ENCODE peak calls at places on chromosomes 1 and 21, in six cellular contexts. H is A549, N is GM12878, S is IMR-90, U is HepG2, X is H1. Y is an unnamed sample. For H3K4me1, the result is how much of the 10 kb centered on the place peaks cover.

GRCh38 chr21:16424331-16424749 is 694.6 kb downstream of the USP25 start:
- DNase-seq in H (no peak), N (no peak), S (no peak), U (no peak), X (no peak), Y (peak)

GRCh38 chr1:168428063-168428731 is 115.6 kb downstream of the XCL2 start:
- DNase-seq in H (no peak), N (no peak), S (no peak), U (no peak), X (no peak), Y (peak)

GRCh38 chr21:40507978-40508377 is 339.0 kb downstream of the DSCAM start:
- DNase-seq in H (peak), N (no peak), S (peak), U (peak), X (no peak), Y (no peak)

GRCh38 chr1:36128126-36128904 is 3.3 kb upstream of the COL8A2 start:
- DNase-seq in H (no peak), N (no peak), S (peak), U (no peak), X (no peak), Y (peak)

GRCh38 chr21:26041441-26042180 is 129.0 kb downstream of the APP start:
- DNase-seq in H (no peak), N (no peak), S (peak), U (no peak), X (no peak), Y (peak)

GRCh38 chr1:201759194-201759814 is 69.7 kb upstream of the IPO9 start:
- DNase-seq in H (no peak), N (no peak), S (peak), U (no peak), X (no peak), Y (no peak)

GRCh38 chr1:184915463-184916080 is 58.7 kb downstream of the NIBAN1 start:
- DNase-seq in H (no peak), N (no peak), S (peak), U (no peak), X (no peak), Y (no peak)

GRCh38 chr1:224333309-224333926 is 3.4 kb upstream of the NVL start:
- DNase-seq in H (no peak), N (peak), S (peak), U (peak), X (no peak), Y (peak)

GRCh38 chr1:91440845-91441244 is 36.2 kb upstream of the HFM1 start:
- DNase-seq in H (peak), N (no peak), S (no peak), U (peak), X (no peak), Y (peak)

GRCh38 chr1:59125711-59126320 is 171.1 kb upstream of the FGGY start:
- DNase-seq in H (no peak), N (no peak), S (no peak), U (no peak), X (no peak), Y (no peak)

GRCh38 chr1:154955718-154956513 is at the start of gene PBXIP1:
- DNase-seq in H (peak), N (peak), S (peak), U (peak), X (no peak), Y (peak)

GRCh38 chr1:178869114-178869697 is 1.7 kb downstream of the ANGPTL1 start:
- DNase-seq in H (no peak), N (no peak), S (peak), U (no peak), X (no peak), Y (no peak)

GRCh38 chr21:42156690-42157605 is 62.0 kb upstream of the ABCG1 start:
- DNase-seq in H (no peak), N (no peak), S (no peak), U (no peak), X (no peak), Y (peak)

GRCh38 chr1:178055779-178056471 is 38.0 kb upstream of the RASAL2 start:
- DNase-seq in H (peak), N (peak), S (peak), U (peak), X (no peak), Y (no peak)

GRCh38 chr1:39688706-39689105 is 2.5 kb downstream of the HPCAL4 start:
- DNase-seq in H (no peak), N (no peak), S (no peak), U (no peak), X (no peak), Y (no peak)

GRCh38 chr1:172978595-172978994 is 72.1 kb downstream of the TNFSF18 start:
- DNase-seq in H (no peak), N (no peak), S (no peak), U (no peak), X (no peak), Y (no peak)

GRCh38 chr1:237732657-237733056 is 158.1 kb downstream of the ZP4 start:
- DNase-seq in H (no peak), N (no peak), S (no peak), U (no peak), X (no peak), Y (peak)

GRCh38 chr1:201190624-201191051 is at the start of gene IGFN1:
- DNase-seq in H (no peak), N (no peak), S (no peak), U (no peak), X (no peak), Y (peak)

GRCh38 chr1:54519709-54520108 is 28.3 kb upstream of the ACOT11 start:
- DNase-seq in H (peak), N (no peak), S (no peak), U (no peak), X (no peak), Y (peak)

GRCh38 chr21:31335957-31336738 is 7.9 kb downstream of the TIAM1 start:
- DNase-seq in H (peak), N (no peak), S (peak), U (no peak), X (no peak), Y (no peak)

GRCh38 chr1:16625497-16626408 is 12.4 kb upstream of the NBPF1 start:
- DNase-seq in H (no peak), N (no peak), S (no peak), U (no peak), X (no peak), Y (peak)

GRCh38 chr21:45997495-45998275 is 16.1 kb downstream of the COL6A1 start:
- DNase-seq in H (no peak), N (no peak), S (no peak), U (no peak), X (no peak), Y (no peak)

GRCh38 chr1:62589321-62589720 is 8.0 kb upstream of the ANGPTL3 start:
- DNase-seq in H (no peak), N (no peak), S (peak), U (no peak), X (no peak), Y (no peak)

GRCh38 chr1:115430717-115431116 is 92.7 kb upstream of the NGF start:
- DNase-seq in H (peak), N (no peak), S (peak), U (peak), X (no peak), Y (no peak)

GRCh38 chr1:33032126-33032869 is 4.4 kb downstream of the AK2 start:
- DNase-seq in H (no peak), N (no peak), S (peak), U (no peak), X (no peak), Y (no peak)

GRCh38 chr1:22673486-22674409 is 20.7 kb downstream of the C1QB start:
- DNase-seq in H (peak), N (no peak), S (peak), U (peak), X (no peak), Y (peak)

GRCh38 chr1:44103270-44104131 is 15.1 kb upstream of the KLF17 start:
- DNase-seq in H (no peak), N (no peak), S (no peak), U (peak), X (no peak), Y (no peak)

GRCh38 chr21:26451014-26451740 is 121.9 kb downstream of the CYYR1 start:
- DNase-seq in H (no peak), N (no peak), S (no peak), U (no peak), X (no peak), Y (no peak)

GRCh38 chr1:16351449-16351993 is 759 bp downstream of the FBXO42 start:
- DNase-seq in H (no peak), N (no peak), S (peak), U (no peak), X (no peak), Y (no peak)

GRCh38 chr1:207414606-207415108 is 39.5 kb upstream of the CR2 start:
- DNase-seq in H (no peak), N (peak), S (no peak), U (no peak), X (no peak), Y (no peak)

GRCh38 chr21:16425297-16425696 is 695.5 kb downstream of the USP25 start:
- DNase-seq in H (no peak), N (no peak), S (no peak), U (no peak), X (no peak), Y (no peak)

GRCh38 chr21:46555225-46555617 is 49.7 kb downstream of the S100B start:
- DNase-seq in H (no peak), N (no peak), S (no peak), U (no peak), X (no peak), Y (no peak)

GRCh38 chr21:27631471-27631870 is 664.6 kb upstream of the ADAMTS5 start:
- DNase-seq in H (no peak), N (no peak), S (peak), U (no peak), X (no peak), Y (no peak)

GRCh38 chr21:36203603-36203889 is 46.9 kb downstream of the DOP1B start:
- DNase-seq in H (peak), N (peak), S (peak), U (peak), X (no peak), Y (peak)

GRCh38 chr1:84834419-84835064 is 58.5 kb downstream of the LPAR3 start:
- DNase-seq in H (no peak), N (no peak), S (peak), U (no peak), X (no peak), Y (no peak)

GRCh38 chr1:145884675-145885074 is 991 bp downstream of the ANKRD35 start:
- DNase-seq in H (no peak), N (no peak), S (peak), U (no peak), X (no peak), Y (no peak)

GRCh38 chr1:96596226-96596625 is 125.4 kb upstream of the PTBP2 start:
- DNase-seq in H (peak), N (no peak), S (peak), U (peak), X (peak), Y (peak)

GRCh38 chr1:11719313-11720032 is 16.5 kb upstream of the AGTRAP start:
- DNase-seq in H (no peak), N (no peak), S (peak), U (no peak), X (no peak), Y (peak)

GRCh38 chr1:114524933-114525332 is 13.9 kb upstream of the TRIM33 start:
- DNase-seq in H (no peak), N (no peak), S (no peak), U (no peak), X (no peak), Y (peak)

DNA sequence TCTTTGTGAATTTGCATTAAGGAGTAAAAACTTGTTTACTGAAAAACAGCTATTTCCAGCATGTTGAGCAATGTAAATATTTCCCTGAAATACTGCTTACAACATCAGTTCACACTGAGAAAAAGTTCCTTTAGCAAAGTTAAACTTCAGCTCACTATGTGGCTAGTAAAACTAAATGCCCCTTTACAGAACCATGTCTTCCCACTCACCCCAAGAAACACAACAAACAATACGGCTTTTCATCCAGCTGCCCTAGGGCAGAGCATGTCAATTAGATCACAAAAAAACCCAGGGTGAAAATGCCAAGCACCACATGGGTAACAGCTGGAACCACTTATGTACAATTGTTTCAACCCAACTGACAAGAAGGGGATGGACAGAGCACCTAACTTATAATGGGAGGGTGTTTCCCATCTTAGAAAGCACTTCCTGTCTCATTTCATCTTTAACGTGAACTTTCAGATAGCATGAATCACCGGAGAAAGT is 6.7 kb downstream of the NID1 start:
- DNase-seq in H (no peak), N (peak), S (peak), U (no peak), X (no peak), Y (peak)
- H3K4me3 ChIP-seq in H (no peak), N (no peak), S (no peak), U (no peak), X (no peak), Y (peak)

DNA sequence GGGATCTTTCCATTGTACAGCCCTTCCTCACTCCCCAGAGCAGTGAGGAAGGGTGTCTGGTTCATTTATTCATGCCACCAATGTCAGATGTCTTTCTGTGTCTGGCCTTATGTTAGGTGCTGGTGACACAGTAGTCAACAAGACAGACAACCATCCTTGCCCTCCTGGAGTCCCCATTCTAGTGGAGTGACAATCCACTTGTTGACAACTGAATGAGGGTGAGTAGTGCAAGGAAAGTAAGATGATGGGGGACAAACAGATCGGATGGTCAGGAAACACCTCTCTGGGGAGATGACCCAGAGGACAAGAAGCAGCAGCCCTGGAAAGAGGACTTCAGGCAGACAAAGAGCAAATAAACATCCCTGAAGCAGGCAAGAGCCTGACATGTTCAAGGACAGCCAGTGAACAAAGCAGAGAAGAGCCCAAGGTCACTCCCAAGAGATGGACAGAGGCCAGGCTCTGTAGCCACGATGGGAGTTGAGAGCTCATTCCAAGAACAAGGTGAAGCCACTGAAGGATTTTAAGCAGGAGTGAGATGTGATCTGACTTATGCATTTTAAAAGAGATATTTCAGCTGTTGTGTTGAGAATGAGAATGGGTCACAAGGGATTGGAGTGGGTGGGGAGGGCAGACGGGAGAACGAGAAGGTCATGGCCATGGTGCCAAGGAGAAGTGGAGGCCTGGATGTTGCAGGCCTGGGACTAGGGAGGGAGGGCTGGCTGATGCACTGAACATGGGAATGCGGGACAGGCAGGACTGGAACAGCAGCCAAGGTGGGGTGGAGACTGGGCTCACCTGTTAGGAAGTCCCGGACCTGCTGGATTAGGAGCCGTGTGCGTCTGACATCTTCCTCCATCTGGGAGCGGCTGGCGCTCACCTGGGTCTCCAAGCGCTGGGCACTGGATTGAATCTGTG is 30.2 kb downstream of the LAMB3 start:
- DNase-seq in H (no peak), N (no peak), S (no peak), U (peak), X (no peak), Y (no peak)
- H3K4me1 ChIP-seq in H (under half), N (under half), S (under half), U (under half), X (under half), Y (under half)

GRCh38 chr1:89273324-89273778 is 691 bp upstream of the GBP5 start:
- DNase-seq in H (no peak), N (no peak), S (no peak), U (no peak), X (no peak), Y (no peak)

GRCh38 chr1:89269277-89269676 is 3.4 kb downstream of the GBP5 start:
- DNase-seq in H (no peak), N (no peak), S (no peak), U (no peak), X (no peak), Y (no peak)

GRCh38 chr1:89274431-89274857 is 1.8 kb upstream of the GBP5 start:
- DNase-seq in H (no peak), N (no peak), S (peak), U (no peak), X (no peak), Y (no peak)

GRCh38 chr1:89276690-89277089 is 4.0 kb upstream of the GBP5 start:
- DNase-seq in H (no peak), N (no peak), S (no peak), U (no peak), X (no peak), Y (no peak)

GRCh38 chr1:89271616-89272015 is 1.0 kb downstream of the GBP5 start:
- DNase-seq in H (no peak), N (no peak), S (peak), U (no peak), X (no peak), Y (no peak)
- TF ChIP-seq RAD21 in H (no peak), N (no peak), S (no peak), U (no peak), X (no peak), Y (no peak)

GRCh38 chr1:205440476-205441317 is 15.1 kb downstream of the BLACAT1 start:
- DNase-seq in H (no peak), N (peak), S (peak), U (peak), X (no peak), Y (no peak)
- H3K4me3 ChIP-seq in H (no peak), N (peak), S (no peak), U (no peak), X (no peak), Y (no peak)